ENCODE peak calls at places on chromosome 13, in four cellular contexts. One of them, this sample, is unnamed.

GRCh38 chr13:51955841-51956603 is 55.2 kb downstream of the ATP7B start:
- DNase-seq in IMR-90: no peak
- DNase-seq in right atrium auricular region: no peak
- DNase-seq in mammary epithelial cell: no peak
- DNase-seq in this sample: no peak

GRCh38 chr13:28282451-28282850 is 144.1 kb downstream of the PAN3 start:
- DNase-seq in right atrium auricular region: no peak
- DNase-seq in IMR-90: no peak
- DNase-seq in mammary epithelial cell: no peak
- DNase-seq in this sample: no peak

GRCh38 chr13:30551194-30551593 is 66.5 kb upstream of the USPL1 start:
- DNase-seq in IMR-90: peak; percentile 43
- DNase-seq in right atrium auricular region: no peak
- DNase-seq in mammary epithelial cell: peak; percentile 24
- DNase-seq in this sample: peak; percentile 47

GRCh38 chr13:71874490-71874889 is 7.5 kb upstream of the DACH1 start:
- DNase-seq in right atrium auricular region: no peak
- DNase-seq in IMR-90: no peak
- DNase-seq in mammary epithelial cell: no peak
- DNase-seq in this sample: no peak

GRCh38 chr13:111005808-111006494 is 91.1 kb upstream of the ANKRD10 start:
- DNase-seq in mammary epithelial cell: no peak
- DNase-seq in IMR-90: peak; percentile 43
- DNase-seq in right atrium auricular region: no peak
- DNase-seq in this sample: no peak

GRCh38 chr13:108220042-108220441 is 1.9 kb downstream of the ABHD13 start:
- DNase-seq in mammary epithelial cell: peak; percentile 73
- DNase-seq in IMR-90: no peak
- DNase-seq in right atrium auricular region: no peak
- DNase-seq in this sample: no peak

GRCh38 chr13:86446311-86446710 is 647.1 kb upstream of the SLITRK6 start:
- DNase-seq in IMR-90: peak; percentile 13
- DNase-seq in mammary epithelial cell: no peak
- DNase-seq in right atrium auricular region: no peak
- DNase-seq in this sample: no peak

GRCh38 chr13:46914341-46914740 is 17.5 kb upstream of the HTR2A start:
- DNase-seq in mammary epithelial cell: peak; percentile 27
- DNase-seq in right atrium auricular region: no peak
- DNase-seq in IMR-90: no peak
- DNase-seq in this sample: no peak

GRCh38 chr13:48220592-48221300 is 12.3 kb upstream of the ITM2B start:
- DNase-seq in right atrium auricular region: no peak
- DNase-seq in IMR-90: no peak
- DNase-seq in mammary epithelial cell: no peak
- DNase-seq in this sample: no peak

GRCh38 chr13:79380943-79381445 is 25.1 kb downstream of the RBM26 start:
- DNase-seq in IMR-90: no peak
- DNase-seq in mammary epithelial cell: no peak
- DNase-seq in right atrium auricular region: no peak
- DNase-seq in this sample: no peak

GRCh38 chr13:65600702-65601101 is 1629.4 kb downstream of the PCDH9 start:
- DNase-seq in mammary epithelial cell: no peak
- DNase-seq in IMR-90: peak; percentile 78
- DNase-seq in right atrium auricular region: no peak
- DNase-seq in this sample: peak; percentile 74

GRCh38 chr13:79282976-79283375 is 123.1 kb downstream of the RBM26 start:
- DNase-seq in IMR-90: no peak
- DNase-seq in right atrium auricular region: no peak
- DNase-seq in mammary epithelial cell: peak; percentile 48
- DNase-seq in this sample: no peak

DNA sequence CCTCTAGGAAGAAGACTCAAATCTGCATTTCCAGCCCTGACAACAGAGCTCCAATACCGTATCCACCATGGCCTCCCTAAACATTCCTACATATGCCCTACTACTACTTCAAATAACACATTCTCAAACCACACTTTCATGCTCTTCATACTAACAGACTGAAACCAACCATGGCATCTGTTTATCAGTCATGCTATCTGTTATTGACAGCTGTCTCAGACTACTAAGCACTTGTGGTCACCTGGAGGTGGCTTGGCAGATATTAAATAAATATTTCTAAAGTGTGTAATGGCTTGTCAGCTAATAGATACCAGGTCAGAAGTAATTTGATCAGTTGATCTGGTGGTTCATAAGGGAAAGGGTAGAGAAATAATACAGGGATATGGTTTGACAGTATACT is 489.1 kb downstream of the DIAPH3 start:
- DNase-seq in IMR-90: no peak
- DNase-seq in right atrium auricular region: no peak
- DNase-seq in mammary epithelial cell: no peak
- DNase-seq in this sample: no peak
- TF ChIP-seq CTCF in IMR-90: no peak
- TF ChIP-seq CTCF in right atrium auricular region: no peak
- TF ChIP-seq CTCF in mammary epithelial cell: no peak
- TF ChIP-seq CTCF in this sample: no peak

GRCh38 chr13:106145070-106145469 is 390.4 kb downstream of the EFNB2 start:
- DNase-seq in IMR-90: no peak
- DNase-seq in mammary epithelial cell: no peak
- DNase-seq in right atrium auricular region: no peak
- DNase-seq in this sample: no peak
- TF ChIP-seq CTCF in IMR-90: no peak
- TF ChIP-seq CTCF in mammary epithelial cell: no peak
- TF ChIP-seq CTCF in right atrium auricular region: no peak
- TF ChIP-seq CTCF in this sample: no peak

GRCh38 chr13:33874871-33875270 is 56.9 kb downstream of the RFC3 start:
- DNase-seq in IMR-90: no peak
- DNase-seq in right atrium auricular region: no peak
- DNase-seq in mammary epithelial cell: no peak
- DNase-seq in this sample: no peak
- TF ChIP-seq CTCF in IMR-90: no peak
- TF ChIP-seq CTCF in right atrium auricular region: no peak
- TF ChIP-seq CTCF in mammary epithelial cell: no peak
- TF ChIP-seq CTCF in this sample: peak; percentile 53

GRCh38 chr13:62210951-62211350 is 795.3 kb upstream of the PCDH20 start:
- DNase-seq in IMR-90: no peak
- DNase-seq in mammary epithelial cell: no peak
- DNase-seq in right atrium auricular region: no peak
- DNase-seq in this sample: no peak

GRCh38 chr13:62207388-62207787 is 791.7 kb upstream of the PCDH20 start:
- DNase-seq in right atrium auricular region: no peak
- DNase-seq in IMR-90: no peak
- DNase-seq in mammary epithelial cell: no peak
- DNase-seq in this sample: no peak

GRCh38 chr13:62212246-62212645 is 796.6 kb upstream of the PCDH20 start:
- DNase-seq in mammary epithelial cell: no peak
- DNase-seq in IMR-90: no peak
- DNase-seq in right atrium auricular region: no peak
- DNase-seq in this sample: no peak

GRCh38 chr13:62205273-62205672 is 789.6 kb upstream of the PCDH20 start:
- DNase-seq in IMR-90: no peak
- DNase-seq in mammary epithelial cell: no peak
- DNase-seq in right atrium auricular region: no peak
- DNase-seq in this sample: no peak

GRCh38 chr13:62209539-62209938 is 793.9 kb upstream of the PCDH20 start:
- DNase-seq in mammary epithelial cell: no peak
- DNase-seq in right atrium auricular region: no peak
- DNase-seq in IMR-90: no peak
- DNase-seq in this sample: no peak
- TF ChIP-seq CTCF in mammary epithelial cell: no peak
- TF ChIP-seq CTCF in right atrium auricular region: no peak
- TF ChIP-seq CTCF in IMR-90: no peak
- TF ChIP-seq CTCF in this sample: no peak

GRCh38 chr13:102395174-102395573 is 6.7 kb downstream of the FGF14 start:
- DNase-seq in right atrium auricular region: no peak
- DNase-seq in mammary epithelial cell: no peak
- DNase-seq in IMR-90: no peak
- DNase-seq in this sample: no peak

GRCh38 chr13:102395939-102396338 is 5.9 kb downstream of the FGF14 start:
- DNase-seq in IMR-90: no peak
- DNase-seq in right atrium auricular region: no peak
- DNase-seq in mammary epithelial cell: no peak
- DNase-seq in this sample: no peak

GRCh38 chr13:102399791-102400618 is 1.8 kb downstream of the FGF14 start:
- DNase-seq in right atrium auricular region: no peak
- DNase-seq in IMR-90: no peak
- DNase-seq in mammary epithelial cell: peak; percentile 3
- DNase-seq in this sample: no peak

GRCh38 chr13:102392810-102393209 is 9.0 kb downstream of the FGF14 start:
- DNase-seq in IMR-90: no peak
- DNase-seq in right atrium auricular region: no peak
- DNase-seq in mammary epithelial cell: peak; percentile 19
- DNase-seq in this sample: no peak

GRCh38 chr13:102394158-102395053 is 7.4 kb downstream of the FGF14 start:
- DNase-seq in IMR-90: peak; percentile 73
- DNase-seq in mammary epithelial cell: peak; percentile 48
- DNase-seq in right atrium auricular region: peak; percentile 95
- DNase-seq in this sample: no peak
- TF ChIP-seq CTCF in IMR-90: peak; percentile 4
- TF ChIP-seq CTCF in mammary epithelial cell: no peak
- TF ChIP-seq CTCF in right atrium auricular region: no peak
- TF ChIP-seq CTCF in this sample: no peak

GRCh38 chr13:25262261-25262660 is 25.0 kb downstream of the MTMR6 start:
- DNase-seq in right atrium auricular region: no peak
- DNase-seq in IMR-90: no peak
- DNase-seq in mammary epithelial cell: no peak
- DNase-seq in this sample: no peak

GRCh38 chr13:25268561-25268960 is 18.7 kb downstream of the MTMR6 start:
- DNase-seq in right atrium auricular region: no peak
- DNase-seq in mammary epithelial cell: no peak
- DNase-seq in IMR-90: no peak
- DNase-seq in this sample: no peak

GRCh38 chr13:25267715-25268114 is 19.6 kb downstream of the MTMR6 start:
- DNase-seq in right atrium auricular region: no peak
- DNase-seq in IMR-90: peak; percentile 26
- DNase-seq in mammary epithelial cell: no peak
- DNase-seq in this sample: peak; percentile 24
- TF ChIP-seq CTCF in right atrium auricular region: no peak
- TF ChIP-seq CTCF in IMR-90: peak; percentile 35
- TF ChIP-seq CTCF in mammary epithelial cell: no peak
- TF ChIP-seq CTCF in this sample: peak; percentile 65

GRCh38 chr13:72952529-72953141 is 106.2 kb upstream of the KLF5 start:
- DNase-seq in IMR-90: no peak
- DNase-seq in right atrium auricular region: no peak
- DNase-seq in mammary epithelial cell: no peak
- DNase-seq in this sample: no peak
- TF ChIP-seq CTCF in IMR-90: no peak
- TF ChIP-seq CTCF in right atrium auricular region: no peak
- TF ChIP-seq CTCF in mammary epithelial cell: no peak
- TF ChIP-seq CTCF in this sample: peak; percentile 27

This sample was measured in HFFc6.